ENCODE peak calls at places on chromosomes 11 and 22, in ten cellular contexts. L is endothelial cell, C is upper lobe of left lung, E is iris pigment epithelial cell, R is globus pallidus, J is lower lobe of right lung, K is NAMALWA, U is left colon, V is esophagus muscularis mucosa, N is MM.1S. H is an unnamed sample.

GRCh38 chr11:41189711-41190477 is 269.6 kb downstream of the LRRC4C start:
- DNase-seq in K (no peak), L (no peak), E (no peak), N (no peak), C (no peak), U (no peak), R (peak), V (no peak), J (no peak), H (no peak)

GRCh38 chr11:47305734-47306483 is 36.0 kb downstream of the MADD start:
- DNase-seq in J (no peak), L (no peak), U (no peak), N (no peak), C (no peak), K (no peak), V (no peak), E (no peak), R (peak), H (no peak)

GRCh38 chr22:27348634-27349033 is 452.9 kb downstream of the MN1 start:
- DNase-seq in L (no peak), N (no peak), K (no peak), C (no peak), J (no peak), E (peak), U (no peak), R (no peak), V (no peak), H (no peak)

GRCh38 chr11:15106201-15106965 is 8.3 kb upstream of the INSC start:
- DNase-seq in N (no peak), K (no peak), L (no peak), J (no peak), C (no peak), V (peak), U (no peak), R (no peak), E (peak), H (peak)

GRCh38 chr11:126398721-126399120 is 43.2 kb downstream of the ST3GAL4 start:
- DNase-seq in E (no peak), U (peak), J (no peak), K (no peak), C (no peak), V (no peak), L (no peak), N (no peak), R (no peak), H (no peak)

GRCh38 chr11:12397953-12398352 is 20.6 kb downstream of the PARVA start:
- DNase-seq in N (no peak), E (peak), C (no peak), J (no peak), U (peak), V (peak), R (no peak), L (no peak), K (no peak), H (no peak)

GRCh38 chr22:21026783-21027692 is 5.3 kb downstream of the SLC7A4 start:
- DNase-seq in C (no peak), U (no peak), J (no peak), K (no peak), N (no peak), V (no peak), E (peak), L (no peak), R (no peak), H (no peak)

GRCh38 chr11:134779179-134779578 is 367.1 kb upstream of the B3GAT1 start:
- DNase-seq in N (no peak), U (no peak), L (no peak), C (no peak), J (no peak), V (no peak), R (no peak), E (no peak), K (no peak), H (no peak)

GRCh38 chr22:20553947-20554741 is 46.7 kb downstream of the MED15 start:
- DNase-seq in J (no peak), V (no peak), N (no peak), U (peak), R (no peak), E (no peak), L (no peak), K (no peak), C (no peak), H (no peak)

GRCh38 chr11:79564288-79564925 is 123.6 kb upstream of the TENM4 start:
- DNase-seq in C (peak), U (no peak), E (no peak), J (peak), V (no peak), N (no peak), R (no peak), K (no peak), L (no peak), H (no peak)

GRCh38 chr11:113728814-113729213 is 22.7 kb upstream of the TMPRSS5 start:
- DNase-seq in J (no peak), C (no peak), L (no peak), R (no peak), N (no peak), V (no peak), U (no peak), E (peak), K (no peak), H (no peak)

GRCh38 chr11:18698341-18699268 is at the start of gene TMEM86A:
- DNase-seq in U (peak), V (peak), E (peak), J (peak), R (peak), L (peak), N (peak), C (peak), K (peak), H (peak)

GRCh38 chr11:17574799-17575144 is 27.7 kb downstream of the OTOG start:
- DNase-seq in K (no peak), J (no peak), U (no peak), V (no peak), R (no peak), L (no peak), C (no peak), N (no peak), E (no peak), H (no peak)

GRCh38 chr11:47672283-47672730 is 29.9 kb upstream of the MTCH2 start:
- DNase-seq in N (no peak), E (peak), J (no peak), V (no peak), K (no peak), L (no peak), C (no peak), U (no peak), R (no peak), H (no peak)

GRCh38 chr11:109590782-109591181 is 168.8 kb downstream of the C11orf87 start:
- DNase-seq in C (no peak), L (no peak), V (no peak), K (no peak), U (no peak), N (no peak), J (no peak), R (no peak), E (no peak), H (no peak)